ENCODE peak calls at places on chromosomes 3 and 15, in ten cellular contexts. I, R, L, M, U, E, F, B, P and Z are unnamed samples.

GRCh38 chr3:62888180-62888579 is 13.0 kb upstream of the CADPS start:
- DNase-seq in I (peak; percentile 19), R (no peak), L (no peak), M (no peak), U (no peak), E (no peak), F (no peak), B (no peak), P (no peak), Z (no peak)

GRCh38 chr3:134368751-134369105 is 5.5 kb downstream of the AMOTL2 start:
- DNase-seq in I (no peak), R (no peak), L (no peak), M (no peak), U (no peak), E (no peak), F (peak; percentile 19), B (no peak), P (no peak), Z (no peak)

GRCh38 chr3:101827211-101828174 is 21.8 kb upstream of the NFKBIZ start:
- DNase-seq in I (peak; percentile 87), R (peak; percentile 88), L (peak; percentile 69), M (peak; percentile 87), U (peak; percentile 81), E (peak; percentile 87), F (peak; percentile 45), B (peak; percentile 78), P (peak; percentile 41), Z (peak; percentile 79)

GRCh38 chr3:133733226-133733625 is 13.0 kb upstream of the TF start:
- DNase-seq in I (peak; percentile 32), R (no peak), L (no peak), M (no peak), U (no peak), E (no peak), F (no peak), B (no peak), P (no peak), Z (no peak)

GRCh38 chr15:41562784-41563198 is 3.8 kb downstream of the TYRO3 start:
- DNase-seq in I (peak; percentile 74), R (no peak), L (no peak), M (no peak), U (no peak), E (peak; percentile 40), F (no peak), B (no peak), P (no peak), Z (no peak)

GRCh38 chr3:119937229-119937628 is 155.3 kb downstream of the NR1I2 start:
- DNase-seq in I (no peak), R (no peak), L (no peak), M (peak; percentile 43), U (peak; percentile 18), E (peak; percentile 57), F (no peak), B (no peak), P (no peak), Z (no peak)

GRCh38 chr15:48242015-48242414 is 35.9 kb downstream of the SLC12A1 start:
- DNase-seq in I (no peak), R (no peak), L (no peak), M (no peak), U (no peak), E (no peak), F (no peak), B (no peak), P (no peak), Z (no peak)

GRCh38 chr15:83650831-83651230 is 3.1 kb upstream of the ADAMTSL3 start:
- DNase-seq in I (no peak), R (no peak), L (no peak), M (no peak), U (no peak), E (no peak), F (no peak), B (no peak), P (no peak), Z (no peak)

GRCh38 chr3:123755085-123755484 is 129.0 kb downstream of the MYLK start:
- DNase-seq in I (peak; percentile 88), R (no peak), L (no peak), M (no peak), U (no peak), E (no peak), F (no peak), B (peak; percentile 64), P (no peak), Z (no peak)

GRCh38 chr15:28125673-28126651 is 26.8 kb upstream of the OCA2 start:
- DNase-seq in I (peak; percentile 81), R (peak; percentile 45), L (peak; percentile 52), M (no peak), U (peak; percentile 62), E (peak; percentile 42), F (no peak), B (no peak), P (peak; percentile 61), Z (peak; percentile 68)

GRCh38 chr3:49256152-49256551 is 20.9 kb downstream of the C3orf62 start:
- DNase-seq in I (no peak), R (no peak), L (no peak), M (no peak), U (no peak), E (no peak), F (no peak), B (no peak), P (no peak), Z (no peak)

GRCh38 chr15:48002772-48003171 is 118.0 kb upstream of the SLC24A5 start:
- DNase-seq in I (no peak), R (no peak), L (no peak), M (no peak), U (no peak), E (no peak), F (no peak), B (no peak), P (no peak), Z (no peak)

GRCh38 chr3:122843604-122844003 is 48.7 kb downstream of the SLC49A4 start:
- DNase-seq in I (no peak), R (no peak), L (no peak), M (no peak), U (no peak), E (no peak), F (no peak), B (no peak), P (no peak), Z (no peak)

GRCh38 chr15:25181290-25182097 is 226.7 kb downstream of the SNRPN start:
- DNase-seq in I (no peak), R (no peak), L (no peak), M (no peak), U (no peak), E (no peak), F (peak; percentile 20), B (peak; percentile 1), P (no peak), Z (no peak)

GRCh38 chr3:134317106-134317947 is 56.9 kb downstream of the AMOTL2 start:
- DNase-seq in I (no peak), R (no peak), L (peak; percentile 85), M (no peak), U (peak; percentile 50), E (peak; percentile 64), F (no peak), B (no peak), P (no peak), Z (peak; percentile 73)

GRCh38 chr3:56612146-56612545 is 55.2 kb downstream of the CCDC66 start:
- DNase-seq in I (no peak), R (no peak), L (no peak), M (no peak), U (no peak), E (no peak), F (no peak), B (no peak), P (no peak), Z (no peak)
- H3K4me3 ChIP-seq in I (no peak overlapping the region), R (no peak overlapping the region), L (no peak overlapping the region), M (no peak overlapping the region), U (no peak overlapping the region), E (no peak overlapping the region), F (no peak overlapping the region), B (no peak overlapping the region), P (no peak overlapping the region), Z (no peak overlapping the region)

DNA sequence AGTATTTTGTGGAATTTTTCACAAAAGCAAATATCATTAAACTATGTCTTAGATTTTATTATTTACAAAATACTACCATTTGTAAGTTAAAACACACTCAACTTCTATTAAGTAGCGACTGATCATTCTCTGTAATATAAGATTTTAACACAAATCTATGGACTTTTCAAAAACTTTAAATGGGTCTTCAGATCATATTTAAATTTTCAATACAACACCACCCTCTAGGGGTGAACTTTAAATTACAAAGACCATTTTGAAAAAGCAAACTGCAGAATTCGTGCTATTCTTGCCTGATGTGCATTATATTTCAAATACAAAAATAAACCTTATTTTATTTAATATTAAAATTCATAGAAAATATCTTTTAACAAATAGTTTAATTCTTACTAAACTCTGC is 8.2 kb upstream of the VGLL4 start:
- DNase-seq in I (peak; percentile 36), R (no peak), L (peak; percentile 44), M (peak; percentile 27), U (peak; percentile 72), E (peak; percentile 33), F (no peak), B (no peak), P (peak; percentile 43), Z (peak; percentile 59)
- TF ChIP-seq CTCF in I (peak; percentile 63), R (no peak), L (no peak), M (peak; percentile 24), U (peak; percentile 21), E (no peak), F (peak; percentile 85), B (no peak), P (peak; percentile 64), Z (peak; percentile 39)

GRCh38 chr3:11908981-11909698 is 62.5 kb upstream of the TAMM41 start:
- DNase-seq in I (no peak), R (no peak), L (no peak), M (no peak), U (no peak), E (no peak), F (no peak), B (no peak), P (no peak), Z (no peak)
- H3K4me3 ChIP-seq in I (no peak overlapping the region), R (no peak overlapping the region), L (no peak overlapping the region), M (no peak overlapping the region), U (no peak overlapping the region), E (no peak overlapping the region), F (no peak overlapping the region), B (no peak overlapping the region), P (no peak overlapping the region), Z (no peak overlapping the region)

GRCh38 chr3:162139841-162140240 is 643.2 kb downstream of the OTOL1 start:
- DNase-seq in I (no peak), R (no peak), L (no peak), M (no peak), U (no peak), E (no peak), F (no peak), B (no peak), P (no peak), Z (peak; percentile 39)

GRCh38 chr3:162141232-162141631 is 644.6 kb downstream of the OTOL1 start:
- DNase-seq in I (no peak), R (peak; percentile 55), L (peak; percentile 8), M (no peak), U (peak; percentile 72), E (peak; percentile 78), F (no peak), B (no peak), P (no peak), Z (peak; percentile 76)

GRCh38 chr3:162136136-162136535 is 639.5 kb downstream of the OTOL1 start:
- DNase-seq in I (no peak), R (no peak), L (no peak), M (no peak), U (no peak), E (no peak), F (no peak), B (no peak), P (no peak), Z (no peak)

GRCh38 chr3:162134571-162134970 is 638.0 kb downstream of the OTOL1 start:
- DNase-seq in I (no peak), R (peak; percentile 16), L (no peak), M (no peak), U (no peak), E (peak; percentile 44), F (no peak), B (no peak), P (no peak), Z (no peak)

GRCh38 chr3:162138509-162138908 is 641.9 kb downstream of the OTOL1 start:
- DNase-seq in I (no peak), R (no peak), L (no peak), M (no peak), U (no peak), E (no peak), F (no peak), B (no peak), P (no peak), Z (no peak)
- TF ChIP-seq CTCF in I (no peak), R (no peak), L (no peak), M (no peak), U (no peak), E (no peak), F (no peak), B (no peak), P (no peak), Z (no peak)